ENCODE peak calls at places on chromosomes 1 and 21, in four cellular contexts. One of them, this sample, is unnamed.

GRCh38 chr1:204984499-204984898 is 58.5 kb upstream of the CNTN2 start:
- DNase-seq in A673: no peak
- DNase-seq in NCI-H1417 treated with DMSO at 0.1 percent for 48 hours: no peak
- DNase-seq in AG08396: no peak
- DNase-seq in this sample: no peak

GRCh38 chr1:233627823-233628222 is 13.9 kb downstream of the KCNK1 start:
- DNase-seq in NCI-H1417 treated with DMSO at 0.1 percent for 48 hours: no peak
- DNase-seq in A673: no peak
- DNase-seq in AG08396: no peak
- DNase-seq in this sample: no peak

GRCh38 chr1:156465747-156466365 is 34.7 kb downstream of the MEF2D start:
- DNase-seq in AG08396: no peak
- DNase-seq in NCI-H1417 treated with DMSO at 0.1 percent for 48 hours: no peak
- DNase-seq in A673: no peak
- DNase-seq in this sample: no peak

GRCh38 chr1:156146749-156147405 is 6.5 kb upstream of the SEMA4A start:
- DNase-seq in AG08396: no peak
- DNase-seq in A673: no peak
- DNase-seq in NCI-H1417 treated with DMSO at 0.1 percent for 48 hours: no peak
- DNase-seq in this sample: peak; percentile 80

GRCh38 chr1:13583592-13583963 is at the start of gene PDPN:
- DNase-seq in A673: peak; percentile 18
- DNase-seq in NCI-H1417 treated with DMSO at 0.1 percent for 48 hours: no peak
- DNase-seq in AG08396: no peak
- DNase-seq in this sample: no peak

GRCh38 chr1:183952101-183952500 is 85.4 kb downstream of the COLGALT2 start:
- DNase-seq in AG08396: no peak
- DNase-seq in NCI-H1417 treated with DMSO at 0.1 percent for 48 hours: no peak
- DNase-seq in A673: no peak
- DNase-seq in this sample: no peak

GRCh38 chr1:46764406-46764805 is 34.4 kb upstream of the CYP4B1 start:
- DNase-seq in A673: no peak
- DNase-seq in NCI-H1417 treated with DMSO at 0.1 percent for 48 hours: no peak
- DNase-seq in AG08396: no peak
- DNase-seq in this sample: no peak

GRCh38 chr21:41500931-41501381 is 7.0 kb downstream of the TMPRSS2 start:
- DNase-seq in AG08396: no peak
- DNase-seq in NCI-H1417 treated with DMSO at 0.1 percent for 48 hours: no peak
- DNase-seq in A673: no peak
- DNase-seq in this sample: no peak

GRCh38 chr1:226634156-226634588 is 85.6 kb downstream of the STUM start:
- DNase-seq in AG08396: peak; percentile 78
- DNase-seq in NCI-H1417 treated with DMSO at 0.1 percent for 48 hours: no peak
- DNase-seq in A673: peak; percentile 69
- DNase-seq in this sample: no peak

GRCh38 chr1:70331962-70332361 is 22.6 kb downstream of the ANKRD13C start:
- DNase-seq in A673: no peak
- DNase-seq in NCI-H1417 treated with DMSO at 0.1 percent for 48 hours: no peak
- DNase-seq in AG08396: no peak
- DNase-seq in this sample: no peak

This sample was measured in pons.